ENCODE peak calls at places on chromosomes 6 and 20, in nine cellular contexts. Z is T-cell; L is smooth muscle cell of the brain vasculature; S is effector CD4-positive, alpha-beta T cell; Q is CD8-positive, alpha-beta T cell; K is frontal cortex; H is hypothalamus; E is heart left ventricle; F is endodermal cell. B is an unnamed sample.

GRCh38 chr20:58374906-58375760 is 13.9 kb upstream of the VAPB start:
- DNase-seq in Z (no peak), L (peak; percentile 44), S (no peak), Q (no peak), K (no peak), H (no peak), E (no peak), F (peak; percentile 76), B (no peak)

GRCh38 chr6:11386323-11386722 is 151.2 kb upstream of the TMEM170B start:
- DNase-seq in Z (no peak), L (no peak), S (no peak), Q (no peak), K (no peak), H (no peak), E (no peak), F (no peak), B (no peak)

GRCh38 chr6:35728663-35729348 is 8.0 kb upstream of the ARMC12 start:
- DNase-seq in Z (peak; percentile 45), L (no peak), S (no peak), Q (peak; percentile 65), K (no peak), H (peak; percentile 64), E (peak; percentile 28), F (no peak), B (peak; percentile 66)

GRCh38 chr6:141267420-141267819 is 865.3 kb upstream of the GJE1 start:
- DNase-seq in Z (no peak), L (no peak), S (no peak), Q (no peak), K (no peak), H (no peak), E (no peak), F (no peak), B (no peak)

GRCh38 chr20:59017493-59018231 is 1.6 kb upstream of the TUBB1 start:
- DNase-seq in Z (no peak), L (no peak), S (no peak), Q (no peak), K (no peak), H (no peak), E (no peak), F (peak; percentile 36), B (no peak)

GRCh38 chr6:146902846-146903245 is 301.4 kb upstream of the STXBP5 start:
- DNase-seq in Z (no peak), L (no peak), S (no peak), Q (no peak), K (no peak), H (no peak), E (no peak), F (no peak), B (no peak)

GRCh38 chr6:12295558-12296254 is 5.5 kb downstream of the EDN1 start:
- DNase-seq in Z (no peak), L (no peak), S (no peak), Q (no peak), K (no peak), H (no peak), E (no peak), F (peak; percentile 57), B (no peak)

GRCh38 chr20:51387125-51387865 is 155.2 kb downstream of the NFATC2 start:
- DNase-seq in Z (no peak), L (no peak), S (no peak), Q (no peak), K (no peak), H (no peak), E (no peak), F (peak; percentile 80), B (no peak)

GRCh38 chr20:7806831-7807230 is 133.4 kb downstream of the HAO1 start:
- DNase-seq in Z (no peak), L (no peak), S (no peak), Q (no peak), K (no peak), H (no peak), E (no peak), F (no peak), B (no peak)

GRCh38 chr20:10603971-10604864 is 69.6 kb downstream of the JAG1 start:
- DNase-seq in Z (no peak), L (no peak), S (no peak), Q (no peak), K (no peak), H (no peak), E (peak; percentile 42), F (no peak), B (no peak)

GRCh38 chr6:71248306-71248705 is 40.3 kb upstream of the OGFRL1 start:
- DNase-seq in Z (no peak), L (peak; percentile 57), S (no peak), Q (no peak), K (no peak), H (no peak), E (no peak), F (peak; percentile 55), B (no peak)

GRCh38 chr20:17538517-17539170 is 7.5 kb upstream of the BFSP1 start:
- DNase-seq in Z (no peak), L (no peak), S (no peak), Q (no peak), K (no peak), H (no peak), E (no peak), F (no peak), B (peak; percentile 62)

GRCh38 chr6:110561708-110562107 is 85.3 kb upstream of the SLC22A16 start:
- DNase-seq in Z (no peak), L (no peak), S (no peak), Q (no peak), K (no peak), H (no peak), E (no peak), F (no peak), B (no peak)

B was measured in activated CD4-positive, alpha-beta memory T cell treated with anti-CD3 and anti-CD28 coated beads for 36 hours.